ENCODE peak calls at places on chromosomes 4 and X, in six cellular contexts. H, L, O, K, Y and Z are unnamed samples.
A peak's percentile ranks its signal among the peaks of the same experiment; 100 is the strongest.

GRCh38 chrX:135522878-135523693 is 2.6 kb downstream of the INTS6L start:
- DNase-seq in H (no peak), L (no peak), O (no peak), K (peak; percentile 1), Y (no peak), Z (no peak)

GRCh38 chrX:10729000-10729399 is 108.6 kb upstream of the MID1 start:
- DNase-seq in H (no peak), L (no peak), O (no peak), K (no peak), Y (peak; percentile 30), Z (no peak)

GRCh38 chr4:11337287-11337686 is 91.4 kb downstream of the HS3ST1 start:
- DNase-seq in H (no peak), L (no peak), O (no peak), K (no peak), Y (no peak), Z (no peak)

GRCh38 chr4:115234405-115235093 is 121.1 kb upstream of the NDST4 start:
- DNase-seq in H (no peak), L (no peak), O (no peak), K (no peak), Y (peak; percentile 34), Z (no peak)

GRCh38 chr4:142331646-142332045 is 514.5 kb downstream of the INPP4B start:
- DNase-seq in H (peak; percentile 30), L (no peak), O (no peak), K (peak; percentile 70), Y (no peak), Z (no peak)

GRCh38 chrX:152138388-152138784 is at the start of gene MAGEA10:
- DNase-seq in H (no peak), L (no peak), O (no peak), K (no peak), Y (no peak), Z (no peak)

GRCh38 chr4:54096563-54096962 is 3.4 kb upstream of the GSX2 start:
- DNase-seq in H (no peak), L (no peak), O (no peak), K (no peak), Y (peak; percentile 78), Z (no peak)

GRCh38 chr4:120922390-120923200 is at the start of gene PRDM5:
- DNase-seq in H (peak; percentile 76), L (peak; percentile 62), O (peak; percentile 49), K (peak; percentile 59), Y (peak; percentile 86), Z (peak; percentile 88)

GRCh38 chr4:168511780-168512467 is 15.1 kb downstream of the PALLD start:
- DNase-seq in H (no peak), L (no peak), O (no peak), K (no peak), Y (peak; percentile 14), Z (no peak)

GRCh38 chr4:99529218-99529617 is 18.4 kb downstream of the C4orf17 start:
- DNase-seq in H (peak; percentile 39), L (no peak), O (no peak), K (no peak), Y (no peak), Z (no peak)

DNA sequence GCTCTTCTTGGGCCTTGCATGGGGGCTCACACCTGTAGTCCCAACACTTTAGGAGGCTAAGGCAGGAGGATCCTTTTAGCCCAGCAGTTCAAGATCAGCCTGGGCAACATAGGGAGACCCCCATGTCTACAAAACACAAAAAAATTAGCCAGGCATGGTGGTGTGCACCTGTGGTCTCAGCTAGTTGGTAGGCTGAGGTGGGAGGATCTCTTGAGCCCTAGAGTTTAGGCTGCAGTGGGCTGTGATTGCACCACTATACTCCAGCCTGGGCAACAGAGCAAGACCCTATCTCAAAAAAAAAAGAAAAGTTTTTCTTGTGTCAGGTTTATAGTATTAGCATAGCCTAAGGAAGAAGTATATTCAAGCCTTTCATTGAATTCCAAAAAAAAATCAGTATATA is 30.8 kb upstream of the FAM241A start:
- DNase-seq in H (no peak), L (no peak), O (no peak), K (no peak), Y (no peak), Z (no peak)
- H3K4me1 ChIP-seq in H (no peaks in the 10 kb centered on the region), L (peaks cover 5% of the 10 kb centered on the region), O (peaks cover 27% of the 10 kb centered on the region), K (peaks cover 3% of the 10 kb centered on the region), Y (no peaks in the 10 kb centered on the region), Z (peaks cover 6% of the 10 kb centered on the region)

GRCh38 chr4:153074501-153075255 is 129.6 kb upstream of the TRIM2 start:
- DNase-seq in H (peak; percentile 59), L (no peak), O (no peak), K (peak; percentile 36), Y (no peak), Z (no peak)

GRCh38 chr4:153072661-153073060 is 131.6 kb upstream of the TRIM2 start:
- DNase-seq in H (no peak), L (no peak), O (no peak), K (no peak), Y (no peak), Z (no peak)

GRCh38 chr4:153075256-153075630 is 129.0 kb upstream of the TRIM2 start:
- DNase-seq in H (no peak), L (no peak), O (no peak), K (no peak), Y (no peak), Z (no peak)

GRCh38 chr4:153076861-153077260 is 127.4 kb upstream of the TRIM2 start:
- DNase-seq in H (no peak), L (no peak), O (no peak), K (no peak), Y (no peak), Z (no peak)

DNA sequence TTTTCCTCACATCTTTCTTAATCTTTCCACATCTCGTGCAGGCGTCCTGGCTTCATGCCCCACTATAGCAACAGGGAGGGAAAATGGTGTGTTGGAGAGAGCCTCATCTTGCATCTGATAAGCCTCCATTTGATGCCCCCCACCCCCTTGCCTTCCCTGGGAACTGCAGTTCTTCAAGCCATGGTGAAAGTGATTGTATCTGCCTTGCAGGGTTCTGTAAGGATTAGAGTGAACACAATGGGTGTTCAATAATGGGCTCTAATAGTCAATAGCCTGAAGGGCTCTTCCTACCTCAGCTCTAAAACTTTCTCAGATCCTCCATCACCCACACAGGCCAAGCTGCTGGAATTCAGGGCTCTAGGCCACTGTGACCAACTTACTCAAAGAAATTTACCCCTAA is 128.4 kb upstream of the TRIM2 start:
- DNase-seq in H (no peak), L (no peak), O (no peak), K (no peak), Y (no peak), Z (no peak)
- H3K27ac ChIP-seq in H (no peak overlapping the region), L (no peak overlapping the region), O (no peak overlapping the region), K (no peak overlapping the region), Y (no peak overlapping the region), Z (no peak overlapping the region)

GRCh38 chrX:39971760-39972159 is 126.0 kb downstream of the BCOR start:
- DNase-seq in H (no peak), L (no peak), O (no peak), K (no peak), Y (no peak), Z (no peak)
- H3K4me1 ChIP-seq in H (peaks cover 9% of the 10 kb centered on the region), L (peaks cover 6% of the 10 kb centered on the region), O (no peaks in the 10 kb centered on the region), K (no peaks in the 10 kb centered on the region), Y (peaks cover 16% of the 10 kb centered on the region), Z (no peaks in the 10 kb centered on the region)

DNA sequence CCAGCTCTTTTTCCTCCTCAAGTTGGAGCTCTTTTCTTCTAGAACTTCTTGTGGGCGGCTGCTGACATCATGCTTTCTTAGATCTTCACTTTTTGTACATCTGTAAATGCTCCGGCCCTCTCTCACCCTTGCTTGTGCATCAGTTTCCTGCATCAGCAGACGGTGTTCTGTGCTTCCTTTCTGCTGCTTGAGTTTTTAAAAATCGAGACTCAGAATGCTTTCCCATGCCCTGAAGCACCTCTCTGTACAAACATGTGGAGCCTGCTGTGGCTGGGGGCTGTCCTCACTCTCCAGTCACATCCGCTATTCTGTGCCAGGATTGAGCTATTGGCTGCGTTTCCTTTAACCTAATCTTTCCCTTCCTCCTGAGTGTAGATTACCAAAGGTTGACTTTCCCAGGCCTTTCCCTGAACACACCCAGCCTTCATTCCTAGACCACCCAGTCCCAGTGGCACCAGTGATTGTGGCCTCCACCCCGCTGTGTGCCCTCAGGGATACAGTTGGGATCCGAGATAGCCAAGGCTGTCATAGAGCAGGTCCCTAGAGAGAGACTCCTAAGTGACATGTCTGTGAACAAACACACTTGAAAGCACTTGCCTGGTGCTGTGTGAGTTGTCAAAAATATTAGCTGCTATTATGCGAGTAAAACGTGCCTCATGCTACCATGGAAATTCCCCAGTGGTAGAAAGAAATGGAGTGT is 41.9 kb downstream of the TNIP2 start:
- DNase-seq in H (peak; percentile 86), L (peak; percentile 26), O (no peak), K (peak; percentile 37), Y (no peak), Z (no peak)
- H3K27ac ChIP-seq in H (peak overlapping the region; percentile 85), L (peak overlapping the region; percentile 76), O (no peak overlapping the region), K (peak overlapping the region; percentile 49), Y (peak overlapping the region; percentile 55), Z (peak overlapping the region; percentile 68)

DNA sequence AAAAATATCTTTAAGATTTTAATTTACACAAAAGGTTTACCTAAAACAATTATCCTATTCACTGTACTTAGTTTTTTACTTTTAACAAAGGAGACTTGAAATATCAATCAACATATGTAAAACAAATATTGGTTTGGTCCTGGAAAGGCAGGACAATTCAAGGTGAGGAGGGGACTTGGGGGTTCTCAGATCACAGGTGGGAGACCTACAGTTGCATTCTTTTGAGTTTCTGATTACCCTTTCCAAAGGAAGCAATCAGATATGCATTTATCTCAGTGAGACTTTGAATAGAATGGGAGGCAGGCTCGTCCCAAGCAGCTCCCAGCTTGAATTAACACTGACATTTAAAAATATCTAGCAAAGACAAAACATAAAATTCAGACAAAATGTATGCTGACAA is 1917.3 kb downstream of the C4orf33 start:
- DNase-seq in H (no peak), L (no peak), O (no peak), K (no peak), Y (peak; percentile 22), Z (no peak)
- H3K4me1 ChIP-seq in H (no peaks in the 10 kb centered on the region), L (no peaks in the 10 kb centered on the region), O (no peaks in the 10 kb centered on the region), K (no peaks in the 10 kb centered on the region), Y (peaks cover 23% of the 10 kb centered on the region), Z (no peaks in the 10 kb centered on the region)

DNA sequence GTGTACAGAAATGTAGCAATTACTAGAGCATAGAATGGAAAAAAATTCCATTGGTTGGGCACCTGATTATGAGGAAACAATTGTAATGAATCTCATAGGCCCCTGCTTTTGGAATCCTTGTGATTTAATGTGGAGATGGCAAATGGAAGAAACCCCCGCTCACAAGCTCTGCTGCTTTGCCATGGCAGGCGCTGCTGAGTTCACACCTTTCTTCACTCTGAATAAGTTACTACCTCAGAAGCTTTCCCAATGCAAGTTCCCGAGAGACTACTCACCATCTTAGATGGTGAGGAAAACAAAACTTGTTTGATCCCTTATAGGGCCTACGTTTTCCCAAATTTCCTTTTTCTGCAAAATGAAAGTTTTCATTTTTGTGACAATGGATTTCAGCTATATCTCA is 266.6 kb upstream of the TAPT1 start:
- DNase-seq in H (no peak), L (no peak), O (no peak), K (no peak), Y (peak; percentile 32), Z (no peak)
- H3K27ac ChIP-seq in H (peak overlapping the region; percentile 3), L (no peak overlapping the region), O (no peak overlapping the region), K (no peak overlapping the region), Y (no peak overlapping the region), Z (no peak overlapping the region)

DNA sequence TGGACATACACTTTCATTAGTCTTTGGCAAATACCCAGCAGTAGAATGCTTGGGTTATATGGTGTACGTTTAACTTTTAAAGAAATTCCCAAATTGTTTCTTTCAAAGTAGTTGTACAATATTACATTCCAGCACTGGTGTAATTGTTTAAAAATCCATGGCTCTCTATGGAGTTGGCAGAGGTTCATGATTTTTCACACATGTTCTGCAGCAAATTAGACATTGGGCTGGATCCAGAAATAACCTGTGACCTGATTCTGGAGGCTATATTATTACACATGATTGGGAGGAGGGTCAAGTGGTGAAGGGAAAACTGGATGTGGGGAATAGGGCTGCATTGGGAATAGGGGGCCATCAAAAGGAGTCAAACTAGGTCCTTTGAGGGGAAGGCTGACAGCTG is 41.9 kb downstream of the MAMLD1 start:
- DNase-seq in H (no peak), L (no peak), O (no peak), K (peak; percentile 18), Y (no peak), Z (no peak)
- H3K4me1 ChIP-seq in H (no peaks in the 10 kb centered on the region), L (peaks cover 6% of the 10 kb centered on the region), O (no peaks in the 10 kb centered on the region), K (no peaks in the 10 kb centered on the region), Y (no peaks in the 10 kb centered on the region), Z (no peaks in the 10 kb centered on the region)